ENCODE peak calls at places on chromosomes 4 and X, in nine cellular contexts. One of them, this sample, is unnamed.

GRCh38 chrX:9285342-9285771 is 179.5 kb upstream of the TBL1X start:
- DNase-seq in pancreas: no peak
- DNase-seq in neural progenitor cell: no peak
- DNase-seq in neural crest cell: no peak
- DNase-seq in GM13977: no peak
- DNase-seq in GM23338: no peak
- DNase-seq in CD8-positive, alpha-beta T cell: no peak
- DNase-seq in nephron progenitor cell: no peak
- DNase-seq in WERI-Rb-1: no peak
- DNase-seq in this sample: no peak

GRCh38 chr4:28709821-28710330 is 1849.2 kb downstream of the STIM2 start:
- DNase-seq in pancreas: no peak
- DNase-seq in neural progenitor cell: no peak
- DNase-seq in neural crest cell: no peak
- DNase-seq in GM13977: no peak
- DNase-seq in GM23338: no peak
- DNase-seq in CD8-positive, alpha-beta T cell: no peak
- DNase-seq in nephron progenitor cell: no peak
- DNase-seq in WERI-Rb-1: no peak
- DNase-seq in this sample: no peak

GRCh38 chrX:106711375-106711774 is 15.1 kb upstream of the RNF128 start:
- DNase-seq in pancreas: no peak
- DNase-seq in neural progenitor cell: no peak
- DNase-seq in neural crest cell: no peak
- DNase-seq in GM13977: no peak
- DNase-seq in GM23338: no peak
- DNase-seq in CD8-positive, alpha-beta T cell: no peak
- DNase-seq in nephron progenitor cell: no peak
- DNase-seq in WERI-Rb-1: no peak
- DNase-seq in this sample: no peak

GRCh38 chr4:31458813-31459212 is 738.6 kb downstream of the PCDH7 start:
- DNase-seq in pancreas: no peak
- DNase-seq in neural progenitor cell: no peak
- DNase-seq in neural crest cell: no peak
- DNase-seq in GM13977: no peak
- DNase-seq in GM23338: no peak
- DNase-seq in CD8-positive, alpha-beta T cell: no peak
- DNase-seq in nephron progenitor cell: no peak
- DNase-seq in WERI-Rb-1: no peak
- DNase-seq in this sample: no peak

GRCh38 chrX:34849371-34849770 is 93.2 kb upstream of the FAM47B start:
- DNase-seq in pancreas: no peak
- DNase-seq in neural progenitor cell: no peak
- DNase-seq in neural crest cell: no peak
- DNase-seq in GM13977: no peak
- DNase-seq in GM23338: no peak
- DNase-seq in CD8-positive, alpha-beta T cell: no peak
- DNase-seq in nephron progenitor cell: no peak
- DNase-seq in WERI-Rb-1: no peak
- DNase-seq in this sample: no peak

GRCh38 chrX:77564824-77565223 is 117.6 kb downstream of the FGF16 start:
- DNase-seq in pancreas: no peak
- DNase-seq in neural progenitor cell: no peak
- DNase-seq in neural crest cell: no peak
- DNase-seq in GM13977: no peak
- DNase-seq in GM23338: no peak
- DNase-seq in CD8-positive, alpha-beta T cell: no peak
- DNase-seq in nephron progenitor cell: no peak
- DNase-seq in WERI-Rb-1: no peak
- DNase-seq in this sample: no peak

GRCh38 chrX:119661486-119661885 is 31.5 kb downstream of the SEPTIN6 start:
- DNase-seq in pancreas: peak; percentile 15
- DNase-seq in neural progenitor cell: no peak
- DNase-seq in neural crest cell: no peak
- DNase-seq in GM13977: no peak
- DNase-seq in GM23338: no peak
- DNase-seq in CD8-positive, alpha-beta T cell: no peak
- DNase-seq in nephron progenitor cell: no peak
- DNase-seq in WERI-Rb-1: no peak
- DNase-seq in this sample: no peak

GRCh38 chr4:107826427-107826980 is 1.8 kb downstream of the SGMS2 start:
- DNase-seq in pancreas: no peak
- DNase-seq in neural progenitor cell: no peak
- DNase-seq in neural crest cell: no peak
- DNase-seq in GM13977: no peak
- DNase-seq in GM23338: no peak
- DNase-seq in CD8-positive, alpha-beta T cell: no peak
- DNase-seq in nephron progenitor cell: no peak
- DNase-seq in WERI-Rb-1: no peak
- DNase-seq in this sample: no peak

GRCh38 chr4:74659576-74660411 is 134.5 kb downstream of the BTC start:
- DNase-seq in pancreas: no peak
- DNase-seq in neural progenitor cell: no peak
- DNase-seq in neural crest cell: no peak
- DNase-seq in GM13977: no peak
- DNase-seq in GM23338: no peak
- DNase-seq in CD8-positive, alpha-beta T cell: no peak
- DNase-seq in nephron progenitor cell: no peak
- DNase-seq in WERI-Rb-1: no peak
- DNase-seq in this sample: no peak

GRCh38 chr4:23877758-23878229 is 12.1 kb downstream of the PPARGC1A start:
- DNase-seq in pancreas: no peak
- DNase-seq in neural progenitor cell: no peak
- DNase-seq in neural crest cell: no peak
- DNase-seq in GM13977: no peak
- DNase-seq in GM23338: no peak
- DNase-seq in CD8-positive, alpha-beta T cell: no peak
- DNase-seq in nephron progenitor cell: no peak
- DNase-seq in WERI-Rb-1: no peak
- DNase-seq in this sample: no peak

GRCh38 chr4:156827519-156827918 is 144.1 kb downstream of the PDGFC start:
- DNase-seq in pancreas: no peak
- DNase-seq in neural progenitor cell: no peak
- DNase-seq in neural crest cell: no peak
- DNase-seq in GM13977: no peak
- DNase-seq in GM23338: no peak
- DNase-seq in CD8-positive, alpha-beta T cell: no peak
- DNase-seq in nephron progenitor cell: no peak
- DNase-seq in WERI-Rb-1: no peak
- DNase-seq in this sample: no peak

GRCh38 chr4:13329963-13330362 is 154.2 kb downstream of the RAB28 start:
- DNase-seq in pancreas: no peak
- DNase-seq in neural progenitor cell: no peak
- DNase-seq in neural crest cell: no peak
- DNase-seq in GM13977: no peak
- DNase-seq in GM23338: no peak
- DNase-seq in CD8-positive, alpha-beta T cell: no peak
- DNase-seq in nephron progenitor cell: no peak
- DNase-seq in WERI-Rb-1: no peak
- DNase-seq in this sample: no peak

GRCh38 chr4:31045724-31046318 is 325.7 kb downstream of the PCDH7 start:
- DNase-seq in pancreas: no peak
- DNase-seq in neural progenitor cell: no peak
- DNase-seq in neural crest cell: no peak
- DNase-seq in GM13977: no peak
- DNase-seq in GM23338: peak; percentile 65
- DNase-seq in CD8-positive, alpha-beta T cell: no peak
- DNase-seq in nephron progenitor cell: peak; percentile 3
- DNase-seq in WERI-Rb-1: peak; percentile 41
- DNase-seq in this sample: no peak

GRCh38 chr4:127782275-127783025 is at the start of gene HSPA4L:
- DNase-seq in pancreas: peak; percentile 95
- DNase-seq in neural progenitor cell: peak; percentile 67
- DNase-seq in neural crest cell: no peak
- DNase-seq in GM13977: peak; percentile 64
- DNase-seq in GM23338: peak; percentile 70
- DNase-seq in CD8-positive, alpha-beta T cell: peak; percentile 23
- DNase-seq in nephron progenitor cell: peak; percentile 50
- DNase-seq in WERI-Rb-1: peak; percentile 71
- DNase-seq in this sample: peak; percentile 73

GRCh38 chr4:101885574-101885973 is 95.0 kb downstream of the BANK1 start:
- DNase-seq in pancreas: no peak
- DNase-seq in neural progenitor cell: no peak
- DNase-seq in neural crest cell: no peak
- DNase-seq in GM13977: no peak
- DNase-seq in GM23338: no peak
- DNase-seq in CD8-positive, alpha-beta T cell: no peak
- DNase-seq in nephron progenitor cell: no peak
- DNase-seq in WERI-Rb-1: no peak
- DNase-seq in this sample: no peak

GRCh38 chr4:54784188-54784671 is 126.5 kb downstream of the KIT start:
- DNase-seq in pancreas: no peak
- DNase-seq in neural progenitor cell: no peak
- DNase-seq in neural crest cell: no peak
- DNase-seq in GM13977: no peak
- DNase-seq in GM23338: no peak
- DNase-seq in CD8-positive, alpha-beta T cell: no peak
- DNase-seq in nephron progenitor cell: no peak
- DNase-seq in WERI-Rb-1: no peak
- DNase-seq in this sample: peak; percentile 50

GRCh38 chrX:3442685-3443084 is 96.2 kb upstream of the MXRA5 start:
- DNase-seq in pancreas: no peak
- DNase-seq in neural progenitor cell: no peak
- DNase-seq in neural crest cell: no peak
- DNase-seq in GM13977: no peak
- DNase-seq in GM23338: no peak
- DNase-seq in CD8-positive, alpha-beta T cell: no peak
- DNase-seq in nephron progenitor cell: no peak
- DNase-seq in WERI-Rb-1: no peak
- DNase-seq in this sample: no peak

GRCh38 chr4:119244832-119245231 is 32.3 kb downstream of the USP53 start:
- DNase-seq in pancreas: no peak
- DNase-seq in neural progenitor cell: no peak
- DNase-seq in neural crest cell: no peak
- DNase-seq in GM13977: no peak
- DNase-seq in GM23338: no peak
- DNase-seq in CD8-positive, alpha-beta T cell: no peak
- DNase-seq in nephron progenitor cell: no peak
- DNase-seq in WERI-Rb-1: no peak
- DNase-seq in this sample: no peak

GRCh38 chr4:41655177-41655576 is 93.3 kb downstream of the PHOX2B start:
- DNase-seq in pancreas: no peak
- DNase-seq in neural progenitor cell: no peak
- DNase-seq in neural crest cell: no peak
- DNase-seq in GM13977: no peak
- DNase-seq in GM23338: no peak
- DNase-seq in CD8-positive, alpha-beta T cell: no peak
- DNase-seq in nephron progenitor cell: no peak
- DNase-seq in WERI-Rb-1: no peak
- DNase-seq in this sample: no peak

GRCh38 chrX:46381630-46382029 is 163.6 kb downstream of the ZNF674 start:
- DNase-seq in pancreas: no peak
- DNase-seq in neural progenitor cell: peak; percentile 47
- DNase-seq in neural crest cell: peak; percentile 10
- DNase-seq in GM13977: peak; percentile 28
- DNase-seq in GM23338: peak; percentile 62
- DNase-seq in CD8-positive, alpha-beta T cell: no peak
- DNase-seq in nephron progenitor cell: peak; percentile 22
- DNase-seq in WERI-Rb-1: peak; percentile 33
- DNase-seq in this sample: peak; percentile 49
- TF ChIP-seq CTCF in pancreas: no peak
- TF ChIP-seq CTCF in neural progenitor cell: peak; percentile 53
- TF ChIP-seq CTCF in neural crest cell: peak; percentile 46
- TF ChIP-seq CTCF in GM13977: peak; percentile 61
- TF ChIP-seq CTCF in GM23338: peak; percentile 59
- TF ChIP-seq CTCF in CD8-positive, alpha-beta T cell: no peak
- TF ChIP-seq CTCF in nephron progenitor cell: peak; percentile 47
- TF ChIP-seq CTCF in WERI-Rb-1: peak; percentile 53
- TF ChIP-seq CTCF in this sample: peak; percentile 8

GRCh38 chr4:94304365-94304971 is 38.2 kb downstream of the HPGDS start:
- DNase-seq in pancreas: no peak
- DNase-seq in neural progenitor cell: peak; percentile 31
- DNase-seq in neural crest cell: peak; percentile 14
- DNase-seq in GM13977: peak; percentile 17
- DNase-seq in GM23338: peak; percentile 52
- DNase-seq in CD8-positive, alpha-beta T cell: no peak
- DNase-seq in nephron progenitor cell: peak; percentile 5
- DNase-seq in WERI-Rb-1: no peak
- DNase-seq in this sample: no peak
- TF ChIP-seq CTCF in pancreas: no peak
- TF ChIP-seq CTCF in neural progenitor cell: peak; percentile 78
- TF ChIP-seq CTCF in neural crest cell: peak; percentile 77
- TF ChIP-seq CTCF in GM13977: peak; percentile 57
- TF ChIP-seq CTCF in GM23338: peak; percentile 85
- TF ChIP-seq CTCF in CD8-positive, alpha-beta T cell: peak; percentile 45
- TF ChIP-seq CTCF in nephron progenitor cell: peak; percentile 64
- TF ChIP-seq CTCF in WERI-Rb-1: peak; percentile 45
- TF ChIP-seq CTCF in this sample: peak; percentile 64

GRCh38 chrX:20742106-20742505 is 475.4 kb upstream of the RPS6KA3 start:
- DNase-seq in pancreas: no peak
- DNase-seq in neural progenitor cell: no peak
- DNase-seq in neural crest cell: no peak
- DNase-seq in GM13977: no peak
- DNase-seq in GM23338: no peak
- DNase-seq in CD8-positive, alpha-beta T cell: no peak
- DNase-seq in nephron progenitor cell: no peak
- DNase-seq in WERI-Rb-1: no peak
- DNase-seq in this sample: no peak

GRCh38 chrX:20743054-20743453 is 476.3 kb upstream of the RPS6KA3 start:
- DNase-seq in pancreas: no peak
- DNase-seq in neural progenitor cell: no peak
- DNase-seq in neural crest cell: no peak
- DNase-seq in GM13977: no peak
- DNase-seq in GM23338: no peak
- DNase-seq in CD8-positive, alpha-beta T cell: no peak
- DNase-seq in nephron progenitor cell: no peak
- DNase-seq in WERI-Rb-1: no peak
- DNase-seq in this sample: no peak

GRCh38 chrX:20739038-20739745 is 472.5 kb upstream of the RPS6KA3 start:
- DNase-seq in pancreas: no peak
- DNase-seq in neural progenitor cell: no peak
- DNase-seq in neural crest cell: no peak
- DNase-seq in GM13977: no peak
- DNase-seq in GM23338: no peak
- DNase-seq in CD8-positive, alpha-beta T cell: no peak
- DNase-seq in nephron progenitor cell: no peak
- DNase-seq in WERI-Rb-1: no peak
- DNase-seq in this sample: no peak

GRCh38 chrX:20740443-20740842 is 473.7 kb upstream of the RPS6KA3 start:
- DNase-seq in pancreas: no peak
- DNase-seq in neural progenitor cell: peak; percentile 21
- DNase-seq in neural crest cell: no peak
- DNase-seq in GM13977: no peak
- DNase-seq in GM23338: peak; percentile 33
- DNase-seq in CD8-positive, alpha-beta T cell: no peak
- DNase-seq in nephron progenitor cell: no peak
- DNase-seq in WERI-Rb-1: no peak
- DNase-seq in this sample: no peak
- TF ChIP-seq CTCF in pancreas: no peak
- TF ChIP-seq CTCF in neural progenitor cell: peak; percentile 36
- TF ChIP-seq CTCF in neural crest cell: no peak
- TF ChIP-seq CTCF in GM13977: no peak
- TF ChIP-seq CTCF in GM23338: peak; percentile 28
- TF ChIP-seq CTCF in CD8-positive, alpha-beta T cell: no peak
- TF ChIP-seq CTCF in nephron progenitor cell: no peak
- TF ChIP-seq CTCF in WERI-Rb-1: peak; percentile 7
- TF ChIP-seq CTCF in this sample: no peak

DNA sequence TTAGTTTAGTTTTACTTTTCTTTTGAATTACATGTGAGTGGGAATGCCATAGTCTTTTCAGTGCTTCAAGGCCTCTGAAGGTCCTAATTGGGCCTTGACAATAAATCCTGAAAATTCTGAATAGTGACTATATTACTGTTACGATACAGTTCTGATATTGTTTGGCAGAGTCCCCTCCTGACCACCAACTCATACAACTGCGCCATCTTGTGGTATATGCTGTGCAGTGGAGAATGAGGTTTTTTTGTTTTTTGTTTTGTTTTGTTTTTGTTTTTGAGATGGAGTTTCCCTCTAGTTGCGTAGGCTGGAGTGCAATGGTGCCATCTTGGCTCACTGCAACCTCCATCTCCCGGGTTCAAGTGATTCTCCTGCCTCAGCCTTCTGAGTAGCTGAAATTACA is 56.6 kb upstream of the CHRDL1 start:
- DNase-seq in pancreas: no peak
- DNase-seq in neural progenitor cell: peak; percentile 40
- DNase-seq in neural crest cell: peak; percentile 30
- DNase-seq in GM13977: peak; percentile 21
- DNase-seq in GM23338: peak; percentile 37
- DNase-seq in CD8-positive, alpha-beta T cell: no peak
- DNase-seq in nephron progenitor cell: peak; percentile 36
- DNase-seq in WERI-Rb-1: no peak
- DNase-seq in this sample: no peak
- TF ChIP-seq CTCF in pancreas: no peak
- TF ChIP-seq CTCF in neural progenitor cell: peak; percentile 68
- TF ChIP-seq CTCF in neural crest cell: peak; percentile 72
- TF ChIP-seq CTCF in GM13977: peak; percentile 58
- TF ChIP-seq CTCF in GM23338: peak; percentile 63
- TF ChIP-seq CTCF in CD8-positive, alpha-beta T cell: no peak
- TF ChIP-seq CTCF in nephron progenitor cell: peak; percentile 69
- TF ChIP-seq CTCF in WERI-Rb-1: peak; percentile 60
- TF ChIP-seq CTCF in this sample: peak; percentile 61